ENCODE peak calls at places on chromosomes 1 and 21, in seven cellular contexts. P is spleen, X is heart left ventricle, I is A549, F is lower leg skin, G is IMR-90, E is ovary. Z is an unnamed sample.

GRCh38 chr1:6870571-6870970 is 85.3 kb downstream of the CAMTA1 start:
- DNase-seq in I (no peak), E (no peak), P (no peak), G (peak), X (no peak), F (no peak), Z (no peak)

GRCh38 chr1:66542811-66543767 is 9.1 kb downstream of the SGIP1 start:
- DNase-seq in G (peak), F (peak), I (no peak), X (peak), E (no peak), P (no peak), Z (peak)

GRCh38 chr1:225508538-225509375 is 80.9 kb upstream of the LBR start:
- DNase-seq in G (peak), E (no peak), P (no peak), X (no peak), I (peak), F (no peak), Z (no peak)

GRCh38 chr1:181044449-181044966 is 10.7 kb downstream of the MR1 start:
- DNase-seq in F (no peak), X (no peak), G (peak), E (no peak), I (peak), P (no peak), Z (no peak)

GRCh38 chr1:213720032-213720431 is 267.7 kb upstream of the PROX1 start:
- DNase-seq in E (no peak), G (no peak), F (no peak), P (no peak), I (no peak), X (no peak), Z (no peak)

GRCh38 chr1:164343189-164343588 is 215.8 kb upstream of the PBX1 start:
- DNase-seq in X (no peak), P (no peak), G (no peak), F (no peak), I (no peak), E (no peak), Z (no peak)

GRCh38 chr1:41102208-41102607 is 80.7 kb upstream of the SLFNL1 start:
- DNase-seq in F (peak), G (peak), E (peak), P (peak), X (peak), I (no peak), Z (peak)

GRCh38 chr1:33221385-33221758 is 34.9 kb upstream of the ZNF362 start:
- DNase-seq in P (no peak), F (no peak), I (no peak), X (no peak), G (no peak), E (no peak), Z (no peak)

GRCh38 chr1:110050602-110051261 is 16.3 kb downstream of the STRIP1 start:
- DNase-seq in F (no peak), X (no peak), I (no peak), P (no peak), G (peak), E (no peak), Z (no peak)

GRCh38 chr1:182811975-182812727 is 22.6 kb downstream of the NPL start:
- DNase-seq in P (no peak), E (no peak), I (no peak), X (no peak), G (no peak), F (no peak), Z (no peak)

GRCh38 chr1:227654858-227655752 is 80.0 kb downstream of the JMJD4 start:
- DNase-seq in P (no peak), I (no peak), G (no peak), X (no peak), E (no peak), F (no peak), Z (no peak)

GRCh38 chr1:26959722-26960624 is at the start of gene KDF1:
- DNase-seq in I (no peak), X (no peak), F (peak), G (no peak), P (peak), E (no peak), Z (peak)

GRCh38 chr1:245058436-245058835 is 96.3 kb upstream of the KIF26B start:
- DNase-seq in I (no peak), F (no peak), G (no peak), X (no peak), E (no peak), P (no peak), Z (no peak)

GRCh38 chr1:106956721-106957120 is 99.8 kb upstream of the PRMT6 start:
- DNase-seq in E (no peak), F (no peak), X (no peak), G (peak), I (no peak), P (no peak), Z (no peak)

GRCh38 chr21:44347911-44348451 is 5.4 kb upstream of the TRPM2 start:
- DNase-seq in F (peak), G (no peak), P (no peak), E (no peak), I (no peak), X (peak), Z (peak)

GRCh38 chr21:32653326-32653901 is 41.2 kb upstream of the CFAP298 start:
- DNase-seq in F (no peak), I (peak), G (peak), P (no peak), X (no peak), E (no peak), Z (no peak)

GRCh38 chr21:33546076-33546475 is 3.2 kb downstream of the SON start:
- DNase-seq in X (no peak), E (no peak), I (no peak), F (no peak), G (no peak), P (no peak), Z (no peak)

GRCh38 chr1:201565771-201566528 is 27.0 kb downstream of the NAV1 start:
- DNase-seq in I (no peak), P (peak), X (no peak), E (no peak), F (peak), G (no peak), Z (no peak)

GRCh38 chr21:30234643-30235042 is 18.7 kb upstream of the CLDN8 start:
- DNase-seq in X (no peak), I (no peak), F (no peak), P (no peak), G (no peak), E (no peak), Z (no peak)

GRCh38 chr21:42645211-42646075 is 8.0 kb upstream of the PDE9A start:
- DNase-seq in F (no peak), X (peak), P (peak), G (no peak), I (no peak), E (peak), Z (no peak)

GRCh38 chr1:209564904-209565303 is 18.6 kb upstream of the CAMK1G start:
- DNase-seq in I (no peak), X (no peak), P (no peak), F (no peak), E (no peak), G (no peak), Z (no peak)

GRCh38 chr21:36429672-36430546 is 44.7 kb downstream of the CHAF1B start:
- DNase-seq in P (peak), X (peak), F (peak), E (peak), I (peak), G (peak), Z (peak)
- TF ChIP-seq POLR2A in P (no peak), X (no peak), F (no peak), E (peak), I (peak), G (peak), Z (no peak)

GRCh38 chr21:16302851-16303282 is 573.1 kb downstream of the USP25 start:
- DNase-seq in F (peak), X (no peak), I (no peak), P (no peak), E (peak), G (peak), Z (no peak)
- TF ChIP-seq POLR2A in F (no peak), X (no peak), I (no peak), P (no peak), E (no peak), G (no peak), Z (no peak)

GRCh38 chr1:9435101-9435636 is 104.1 kb upstream of the SLC25A33 start:
- DNase-seq in I (no peak), G (no peak), E (no peak), X (peak), F (no peak), P (no peak), Z (no peak)
- TF ChIP-seq POLR2A in I (no peak), G (no peak), E (no peak), X (no peak), F (no peak), P (no peak), Z (no peak)

DNA sequence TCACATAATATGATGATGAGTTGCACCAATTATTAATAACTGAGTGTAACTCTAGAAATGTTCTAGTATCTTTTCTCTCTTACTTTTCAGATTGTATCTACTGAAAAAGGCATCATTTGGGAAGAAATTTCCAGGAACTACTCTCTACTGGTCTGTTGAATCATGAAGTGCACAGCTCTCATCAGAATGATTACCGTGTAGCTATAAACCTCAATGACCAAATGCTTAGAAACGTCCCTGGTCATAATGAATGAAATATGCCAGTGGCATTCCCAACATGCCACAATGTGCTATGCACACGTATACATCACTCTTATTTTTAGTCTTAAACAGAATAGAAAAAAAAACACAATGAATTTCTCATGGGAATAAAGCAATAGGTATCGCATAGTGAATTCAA is 534.3 kb upstream of the OLFM3 start:
- DNase-seq in G (no peak), E (no peak), P (no peak), I (no peak), F (no peak), X (no peak), Z (no peak)
- TF ChIP-seq POLR2A in G (no peak), E (no peak), P (no peak), I (no peak), F (no peak), X (no peak), Z (no peak)

Z was measured in breast epithelium.